ENCODE peak calls at places on chromosomes 16 and 17, in four cellular contexts. D, I, N and M are unnamed samples.

GRCh38 chr17:76528528-76529223 is 8.8 kb downstream of the CYGB start:
- DNase-seq in N (no peak), D (no peak), I (no peak), M (no peak)

GRCh38 chr17:65588194-65588808 is 26.9 kb upstream of the AXIN2 start:
- DNase-seq in D (no peak), I (no peak), N (no peak), M (no peak)

GRCh38 chr16:2497116-2497630 is 16.6 kb upstream of the ATP6V0C start:
- DNase-seq in N (no peak), D (no peak), I (no peak), M (no peak)

GRCh38 chr16:2465653-2466415 is 5.3 kb upstream of the NTN3 start:
- DNase-seq in D (no peak), N (no peak), I (no peak), M (no peak)

GRCh38 chr16:87689956-87690465 is 75.8 kb downstream of the KLHDC4 start:
- DNase-seq in I (no peak), N (no peak), D (no peak), M (no peak)

GRCh38 chr17:16379654-16380053 is 1.2 kb upstream of the UBB start:
- DNase-seq in D (no peak), I (no peak), N (no peak), M (no peak)

GRCh38 chr17:66855204-66855603 is 20.3 kb downstream of the CACNG5 start:
- DNase-seq in N (no peak), D (no peak), I (no peak), M (no peak)

GRCh38 chr17:2337152-2337810 is at the start of gene SGSM2:
- DNase-seq in D (peak), N (peak), I (peak), M (no peak)

GRCh38 chr16:51359141-51359960 is 208.3 kb upstream of the SALL1 start:
- DNase-seq in D (peak), N (no peak), I (peak), M (no peak)

GRCh38 chr17:6187836-6188235 is 117.7 kb downstream of the WSCD1 start:
- DNase-seq in I (no peak), D (no peak), N (no peak), M (no peak)

GRCh38 chr17:74875970-74876593 is 3.3 kb upstream of the FDXR start:
- DNase-seq in D (no peak), N (no peak), I (no peak), M (no peak)

GRCh38 chr17:8475820-8476219 is 40.1 kb downstream of the NDEL1 start:
- DNase-seq in I (no peak), D (no peak), N (no peak), M (peak)

GRCh38 chr17:57445772-57446472 is 189.6 kb downstream of the MSI2 start:
- DNase-seq in D (no peak), N (no peak), I (no peak), M (no peak)

GRCh38 chr17:50100921-50101345 is 5.8 kb downstream of the PDK2 start:
- DNase-seq in N (no peak), I (no peak), D (no peak), M (no peak)

GRCh38 chr17:75492555-75493168 is 22.7 kb downstream of the CASKIN2 start:
- DNase-seq in N (no peak), I (no peak), D (no peak), M (no peak)

GRCh38 chr17:77842148-77842905 is 116.2 kb upstream of the TNRC6C start:
- DNase-seq in D (no peak), N (no peak), I (no peak), M (no peak)

GRCh38 chr17:1006054-1006453 is 9.1 kb downstream of the TIMM22 start:
- DNase-seq in D (no peak), N (no peak), I (no peak), M (no peak)

GRCh38 chr17:16583781-16584180 is 14.8 kb upstream of the ZNF287 start:
- DNase-seq in D (no peak), I (no peak), N (no peak), M (no peak)

GRCh38 chr17:45923511-45924268 is 29.3 kb downstream of the MAPT start:
- DNase-seq in I (peak), D (no peak), N (no peak), M (no peak)

GRCh38 chr16:48441863-48442279 is 56.7 kb upstream of the SIAH1 start:
- DNase-seq in D (no peak), I (no peak), N (no peak), M (no peak)

GRCh38 chr16:74015953-74016352 is 280.7 kb upstream of the PSMD7 start:
- DNase-seq in I (no peak), N (no peak), D (no peak), M (no peak)

GRCh38 chr17:62807812-62808575 is at the start of gene MARCHF10:
- DNase-seq in I (no peak), D (no peak), N (no peak), M (no peak)

GRCh38 chr16:11218324-11218962 is 37.6 kb downstream of the SOCS1 start:
- DNase-seq in D (no peak), N (no peak), I (no peak), M (no peak)

GRCh38 chr17:55734128-55734781 is 11.6 kb upstream of the TMEM100 start:
- DNase-seq in D (no peak), I (no peak), N (no peak), M (no peak)

GRCh38 chr17:78706271-78706915 is 75.7 kb downstream of the CYTH1 start:
- DNase-seq in N (peak), D (no peak), I (no peak), M (no peak)

GRCh38 chr17:40600486-40601046 is 35.3 kb upstream of the CCR7 start:
- DNase-seq in D (no peak), I (no peak), N (no peak), M (no peak)

GRCh38 chr17:68957944-68958343 is 2.8 kb upstream of the ABCA8 start:
- DNase-seq in N (no peak), D (no peak), I (no peak), M (no peak)

GRCh38 chr17:38352245-38353083 is 820 bp downstream of the SOCS7 start:
- DNase-seq in D (peak), I (no peak), N (no peak), M (no peak)

GRCh38 chr17:1035546-1036170 is 38.7 kb downstream of the TIMM22 start:
- DNase-seq in D (no peak), N (no peak), I (no peak), M (no peak)

GRCh38 chr16:73068546-73069401 is 20.8 kb upstream of the ZFHX3 start:
- DNase-seq in N (no peak), I (no peak), D (no peak), M (no peak)

GRCh38 chr17:73539176-73539575 is 105.1 kb downstream of the SDK2 start:
- DNase-seq in N (no peak), I (no peak), D (no peak), M (no peak)

GRCh38 chr17:73538445-73538844 is 105.8 kb downstream of the SDK2 start:
- DNase-seq in N (no peak), D (no peak), I (no peak), M (no peak)

GRCh38 chr17:73541561-73541981 is 102.7 kb downstream of the SDK2 start:
- DNase-seq in I (no peak), N (no peak), D (no peak), M (no peak)

GRCh38 chr17:73542323-73542722 is 101.9 kb downstream of the SDK2 start:
- DNase-seq in D (no peak), I (no peak), N (no peak), M (no peak)

GRCh38 chr17:73541111-73541510 is 103.1 kb downstream of the SDK2 start:
- DNase-seq in D (no peak), I (no peak), N (no peak), M (no peak)
- TF ChIP-seq CTCF in D (no peak), I (no peak), N (no peak), M (no peak)

DNA sequence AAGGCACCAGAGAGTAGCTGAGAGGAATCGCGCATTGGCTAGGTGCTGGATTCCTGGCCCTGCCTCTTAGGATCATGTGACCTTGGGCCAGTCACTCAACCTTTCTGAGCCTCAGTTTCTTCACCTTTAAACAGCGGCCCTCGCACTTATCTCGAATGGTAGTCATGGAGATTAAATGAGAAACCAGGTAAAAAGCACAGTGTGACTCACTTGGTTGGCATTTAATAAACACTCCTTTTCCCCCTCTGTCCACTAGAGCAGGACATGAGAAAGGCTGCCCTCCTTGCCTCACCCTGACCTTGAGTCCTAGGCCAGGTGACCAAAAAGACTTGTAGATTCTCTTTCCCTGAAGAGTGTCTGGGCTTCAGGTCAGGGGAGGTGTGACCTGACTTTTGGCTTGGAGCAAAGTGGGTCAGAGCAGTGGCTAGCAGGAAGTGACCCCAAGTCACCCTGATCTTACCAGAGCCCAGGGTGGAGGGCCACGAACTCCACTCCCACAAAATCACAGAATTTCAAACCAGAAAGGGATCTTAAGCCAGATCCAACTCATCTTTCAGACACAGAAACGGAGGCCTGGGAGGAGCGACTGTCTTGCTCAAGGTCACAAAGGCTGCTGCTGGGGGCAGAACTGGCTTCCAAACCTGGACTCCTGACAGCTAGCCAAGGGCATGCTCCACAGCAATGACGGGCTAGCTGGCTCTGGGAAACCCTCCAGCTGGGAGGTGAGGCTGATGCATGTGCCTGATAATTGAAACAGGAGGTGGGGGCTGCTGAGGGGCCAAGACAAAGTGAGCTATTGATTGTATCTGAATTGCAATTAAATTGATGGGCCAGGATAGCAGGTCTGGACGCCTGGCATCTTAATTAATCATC is 65.2 kb downstream of the PIPOX start:
- DNase-seq in D (no peak), I (no peak), N (no peak), M (no peak)
- TF ChIP-seq CTCF in D (no peak), I (no peak), N (no peak), M (no peak)

GRCh38 chr17:9958586-9959281 is 53.7 kb upstream of the RCVRN start:
- DNase-seq in I (no peak), N (no peak), D (no peak), M (no peak)

GRCh38 chr17:9956474-9957131 is 51.5 kb upstream of the RCVRN start:
- DNase-seq in D (no peak), I (no peak), N (no peak), M (no peak)

GRCh38 chr17:9957244-9957643 is 52.2 kb upstream of the RCVRN start:
- DNase-seq in I (no peak), N (no peak), D (no peak), M (no peak)

DNA sequence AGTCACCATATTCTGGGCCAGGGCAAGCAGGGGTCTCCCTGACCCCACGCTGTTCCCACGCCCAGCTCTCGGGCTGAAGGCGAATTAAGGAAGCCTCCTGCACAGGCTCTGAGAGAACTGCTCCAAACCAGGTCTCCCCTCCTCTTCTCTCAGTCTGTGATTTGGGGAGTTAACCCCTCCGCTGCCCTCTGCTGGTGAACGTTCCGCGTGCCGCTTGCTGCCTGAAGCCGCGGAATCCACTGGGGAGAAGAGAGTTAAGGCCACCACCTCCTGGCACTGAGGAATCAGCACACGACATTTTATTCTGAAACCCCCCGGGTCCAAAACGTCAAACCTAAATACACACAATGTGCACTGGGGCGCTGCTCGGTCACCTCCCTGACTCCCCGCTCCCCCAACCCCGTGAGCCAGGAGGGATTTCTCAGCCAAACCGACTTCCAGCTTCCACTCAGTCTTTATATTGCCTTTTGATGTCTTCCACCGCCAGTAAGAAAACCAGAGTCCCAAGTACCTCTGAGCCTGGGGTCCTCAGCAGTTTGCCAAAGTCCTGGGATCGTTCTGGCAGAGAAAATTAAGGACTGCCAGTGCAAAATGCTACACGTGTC is 54.4 kb upstream of the RCVRN start:
- DNase-seq in D (peak), I (peak), N (no peak), M (peak)
- TF ChIP-seq CTCF in D (peak), I (peak), N (no peak), M (peak)

DNA sequence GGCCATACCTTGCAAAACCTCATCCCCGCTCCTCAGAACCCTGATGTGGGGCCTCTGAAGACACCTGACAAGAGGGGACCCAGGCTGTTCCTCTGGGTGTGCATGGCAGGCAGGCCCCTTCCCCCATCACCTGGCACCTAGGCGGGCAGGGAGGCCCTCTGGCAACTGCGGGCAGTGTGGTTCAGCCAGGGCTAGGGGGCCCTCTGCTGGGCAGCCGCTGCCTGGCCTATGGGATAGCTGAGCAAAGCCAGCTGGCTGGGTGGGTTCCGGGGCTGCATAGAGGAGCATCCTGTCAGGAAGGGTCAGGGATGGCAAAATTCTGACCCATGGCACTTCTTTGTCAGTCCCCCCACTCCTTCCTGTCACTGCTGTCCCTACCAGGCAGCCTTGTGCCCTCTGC is 228.7 kb upstream of the ASIC2 start:
- DNase-seq in I (no peak), D (no peak), N (no peak), M (no peak)
- TF ChIP-seq CTCF in I (no peak), D (peak), N (no peak), M (peak)